ENCODE peak calls at places on chromosomes 2 and 18, in ten cellular contexts. One of them, this sample, is unnamed.

GRCh38 chr2:44951714-44952113 is 10.2 kb downstream of the SIX3 start:
- DNase-seq in RWPE2: no peak
- DNase-seq in BJ: no peak
- DNase-seq in body of pancreas: no peak
- DNase-seq in PC-9: no peak
- DNase-seq in right atrium auricular region: no peak
- DNase-seq in gastrocnemius medialis: no peak
- DNase-seq in astrocyte of the spinal cord: no peak
- DNase-seq in cardiac fibroblast: no peak
- DNase-seq in HFF-Myc: no peak
- DNase-seq in this sample: no peak

GRCh38 chr2:96085541-96086355 is 30.6 kb downstream of the ADRA2B start:
- DNase-seq in RWPE2: no peak
- DNase-seq in BJ: no peak
- DNase-seq in body of pancreas: no peak
- DNase-seq in PC-9: no peak
- DNase-seq in right atrium auricular region: peak
- DNase-seq in gastrocnemius medialis: no peak
- DNase-seq in astrocyte of the spinal cord: no peak
- DNase-seq in cardiac fibroblast: no peak
- DNase-seq in HFF-Myc: no peak
- DNase-seq in this sample: no peak

GRCh38 chr2:72949642-72950041 is 32.3 kb downstream of the EMX1 start:
- DNase-seq in RWPE2: no peak
- DNase-seq in BJ: no peak
- DNase-seq in body of pancreas: no peak
- DNase-seq in PC-9: no peak
- DNase-seq in right atrium auricular region: no peak
- DNase-seq in gastrocnemius medialis: no peak
- DNase-seq in astrocyte of the spinal cord: no peak
- DNase-seq in cardiac fibroblast: peak
- DNase-seq in HFF-Myc: no peak
- DNase-seq in this sample: no peak

GRCh38 chr18:75238100-75238499 is 27.5 kb downstream of the TSHZ1 start:
- DNase-seq in RWPE2: no peak
- DNase-seq in BJ: no peak
- DNase-seq in body of pancreas: no peak
- DNase-seq in PC-9: no peak
- DNase-seq in right atrium auricular region: no peak
- DNase-seq in gastrocnemius medialis: no peak
- DNase-seq in astrocyte of the spinal cord: no peak
- DNase-seq in cardiac fibroblast: no peak
- DNase-seq in HFF-Myc: no peak
- DNase-seq in this sample: no peak

GRCh38 chr18:9722691-9723090 is 14.6 kb downstream of the RAB31 start:
- DNase-seq in RWPE2: no peak
- DNase-seq in BJ: no peak
- DNase-seq in body of pancreas: peak
- DNase-seq in PC-9: peak
- DNase-seq in right atrium auricular region: peak
- DNase-seq in gastrocnemius medialis: no peak
- DNase-seq in astrocyte of the spinal cord: no peak
- DNase-seq in cardiac fibroblast: no peak
- DNase-seq in HFF-Myc: no peak
- DNase-seq in this sample: peak

GRCh38 chr2:84925336-84925723 is 19.9 kb downstream of the TMSB10 start:
- DNase-seq in RWPE2: peak
- DNase-seq in BJ: no peak
- DNase-seq in body of pancreas: no peak
- DNase-seq in PC-9: no peak
- DNase-seq in right atrium auricular region: no peak
- DNase-seq in gastrocnemius medialis: no peak
- DNase-seq in astrocyte of the spinal cord: no peak
- DNase-seq in cardiac fibroblast: no peak
- DNase-seq in HFF-Myc: no peak
- DNase-seq in this sample: no peak

GRCh38 chr2:238139141-238139840 is 823 bp downstream of the KLHL30 start:
- DNase-seq in RWPE2: no peak
- DNase-seq in BJ: no peak
- DNase-seq in body of pancreas: no peak
- DNase-seq in PC-9: peak
- DNase-seq in right atrium auricular region: no peak
- DNase-seq in gastrocnemius medialis: peak
- DNase-seq in astrocyte of the spinal cord: no peak
- DNase-seq in cardiac fibroblast: no peak
- DNase-seq in HFF-Myc: no peak
- DNase-seq in this sample: no peak

GRCh38 chr2:157107877-157108276 is 149.6 kb upstream of the GALNT5 start:
- DNase-seq in RWPE2: no peak
- DNase-seq in BJ: no peak
- DNase-seq in body of pancreas: peak
- DNase-seq in PC-9: peak
- DNase-seq in right atrium auricular region: no peak
- DNase-seq in gastrocnemius medialis: no peak
- DNase-seq in astrocyte of the spinal cord: peak
- DNase-seq in cardiac fibroblast: peak
- DNase-seq in HFF-Myc: peak
- DNase-seq in this sample: peak

GRCh38 chr18:48219429-48220145 is 189.6 kb downstream of the ZBTB7C start:
- DNase-seq in RWPE2: no peak
- DNase-seq in BJ: no peak
- DNase-seq in body of pancreas: no peak
- DNase-seq in PC-9: no peak
- DNase-seq in right atrium auricular region: no peak
- DNase-seq in gastrocnemius medialis: no peak
- DNase-seq in astrocyte of the spinal cord: no peak
- DNase-seq in cardiac fibroblast: no peak
- DNase-seq in HFF-Myc: no peak
- DNase-seq in this sample: no peak

GRCh38 chr2:10559825-10560224 is 111.7 kb upstream of the ODC1 start:
- DNase-seq in RWPE2: no peak
- DNase-seq in BJ: no peak
- DNase-seq in body of pancreas: no peak
- DNase-seq in PC-9: no peak
- DNase-seq in right atrium auricular region: no peak
- DNase-seq in gastrocnemius medialis: no peak
- DNase-seq in astrocyte of the spinal cord: no peak
- DNase-seq in cardiac fibroblast: no peak
- DNase-seq in HFF-Myc: no peak
- DNase-seq in this sample: no peak

GRCh38 chr2:20592106-20593071 is 58.5 kb downstream of the HS1BP3 start:
- DNase-seq in RWPE2: no peak
- DNase-seq in BJ: no peak
- DNase-seq in body of pancreas: no peak
- DNase-seq in PC-9: no peak
- DNase-seq in right atrium auricular region: no peak
- DNase-seq in gastrocnemius medialis: no peak
- DNase-seq in astrocyte of the spinal cord: no peak
- DNase-seq in cardiac fibroblast: no peak
- DNase-seq in HFF-Myc: no peak
- DNase-seq in this sample: no peak

GRCh38 chr18:73715228-73715670 is 432.4 kb downstream of the FBXO15 start:
- DNase-seq in RWPE2: no peak
- DNase-seq in BJ: no peak
- DNase-seq in body of pancreas: no peak
- DNase-seq in PC-9: no peak
- DNase-seq in right atrium auricular region: no peak
- DNase-seq in gastrocnemius medialis: no peak
- DNase-seq in astrocyte of the spinal cord: no peak
- DNase-seq in cardiac fibroblast: peak
- DNase-seq in HFF-Myc: no peak
- DNase-seq in this sample: peak

GRCh38 chr2:75528221-75528977 is 32.3 kb downstream of the EVA1A start:
- DNase-seq in RWPE2: no peak
- DNase-seq in BJ: no peak
- DNase-seq in body of pancreas: no peak
- DNase-seq in PC-9: peak
- DNase-seq in right atrium auricular region: no peak
- DNase-seq in gastrocnemius medialis: no peak
- DNase-seq in astrocyte of the spinal cord: no peak
- DNase-seq in cardiac fibroblast: no peak
- DNase-seq in HFF-Myc: peak
- DNase-seq in this sample: no peak

GRCh38 chr2:230664128-230664527 is 48.5 kb upstream of the CAB39 start:
- DNase-seq in RWPE2: no peak
- DNase-seq in BJ: no peak
- DNase-seq in body of pancreas: no peak
- DNase-seq in PC-9: no peak
- DNase-seq in right atrium auricular region: no peak
- DNase-seq in gastrocnemius medialis: no peak
- DNase-seq in astrocyte of the spinal cord: peak
- DNase-seq in cardiac fibroblast: no peak
- DNase-seq in HFF-Myc: no peak
- DNase-seq in this sample: no peak

GRCh38 chr2:50529600-50530218 is 502.2 kb downstream of the NRXN1 start:
- DNase-seq in RWPE2: no peak
- DNase-seq in BJ: peak
- DNase-seq in body of pancreas: peak
- DNase-seq in PC-9: no peak
- DNase-seq in right atrium auricular region: no peak
- DNase-seq in gastrocnemius medialis: no peak
- DNase-seq in astrocyte of the spinal cord: peak
- DNase-seq in cardiac fibroblast: peak
- DNase-seq in HFF-Myc: peak
- DNase-seq in this sample: peak

GRCh38 chr18:43830905-43831304 is 553.6 kb upstream of the SYT4 start:
- DNase-seq in RWPE2: no peak
- DNase-seq in BJ: no peak
- DNase-seq in body of pancreas: no peak
- DNase-seq in PC-9: no peak
- DNase-seq in right atrium auricular region: no peak
- DNase-seq in gastrocnemius medialis: no peak
- DNase-seq in astrocyte of the spinal cord: peak
- DNase-seq in cardiac fibroblast: no peak
- DNase-seq in HFF-Myc: no peak
- DNase-seq in this sample: peak

GRCh38 chr2:53939656-53940055 is 31.1 kb downstream of the PSME4 start:
- DNase-seq in RWPE2: no peak
- DNase-seq in BJ: no peak
- DNase-seq in body of pancreas: no peak
- DNase-seq in PC-9: no peak
- DNase-seq in right atrium auricular region: no peak
- DNase-seq in gastrocnemius medialis: no peak
- DNase-seq in astrocyte of the spinal cord: peak
- DNase-seq in cardiac fibroblast: peak
- DNase-seq in HFF-Myc: no peak
- DNase-seq in this sample: peak

GRCh38 chr2:86045541-86045940 is 60.1 kb downstream of the POLR1A start:
- DNase-seq in RWPE2: peak
- DNase-seq in BJ: no peak
- DNase-seq in body of pancreas: no peak
- DNase-seq in PC-9: no peak
- DNase-seq in right atrium auricular region: no peak
- DNase-seq in gastrocnemius medialis: no peak
- DNase-seq in astrocyte of the spinal cord: no peak
- DNase-seq in cardiac fibroblast: no peak
- DNase-seq in HFF-Myc: no peak
- DNase-seq in this sample: no peak

GRCh38 chr2:39738941-39739340 is 40.1 kb downstream of the THUMPD2 start:
- DNase-seq in RWPE2: no peak
- DNase-seq in BJ: no peak
- DNase-seq in body of pancreas: no peak
- DNase-seq in PC-9: no peak
- DNase-seq in right atrium auricular region: no peak
- DNase-seq in gastrocnemius medialis: no peak
- DNase-seq in astrocyte of the spinal cord: peak
- DNase-seq in cardiac fibroblast: no peak
- DNase-seq in HFF-Myc: no peak
- DNase-seq in this sample: no peak

GRCh38 chr2:177599072-177599688 is 206.6 kb downstream of the AGPS start:
- DNase-seq in RWPE2: no peak
- DNase-seq in BJ: no peak
- DNase-seq in body of pancreas: no peak
- DNase-seq in PC-9: no peak
- DNase-seq in right atrium auricular region: no peak
- DNase-seq in gastrocnemius medialis: no peak
- DNase-seq in astrocyte of the spinal cord: no peak
- DNase-seq in cardiac fibroblast: no peak
- DNase-seq in HFF-Myc: no peak
- DNase-seq in this sample: no peak

GRCh38 chr2:127220102-127220806 is at the start of gene CYP27C1:
- DNase-seq in RWPE2: no peak
- DNase-seq in BJ: no peak
- DNase-seq in body of pancreas: no peak
- DNase-seq in PC-9: peak
- DNase-seq in right atrium auricular region: no peak
- DNase-seq in gastrocnemius medialis: no peak
- DNase-seq in astrocyte of the spinal cord: peak
- DNase-seq in cardiac fibroblast: no peak
- DNase-seq in HFF-Myc: no peak
- DNase-seq in this sample: no peak
- H3K4me3 ChIP-seq in RWPE2: peak
- H3K4me3 ChIP-seq in BJ: peak
- H3K4me3 ChIP-seq in body of pancreas: peak
- H3K4me3 ChIP-seq in PC-9: peak
- H3K4me3 ChIP-seq in right atrium auricular region: peak
- H3K4me3 ChIP-seq in gastrocnemius medialis: peak
- H3K4me3 ChIP-seq in astrocyte of the spinal cord: peak
- H3K4me3 ChIP-seq in cardiac fibroblast: peak
- H3K4me3 ChIP-seq in HFF-Myc: peak
- H3K4me3 ChIP-seq in this sample: peak

GRCh38 chr2:23760746-23761145 is 166.2 kb downstream of the ATAD2B start:
- DNase-seq in RWPE2: no peak
- DNase-seq in BJ: no peak
- DNase-seq in body of pancreas: no peak
- DNase-seq in PC-9: no peak
- DNase-seq in right atrium auricular region: no peak
- DNase-seq in gastrocnemius medialis: no peak
- DNase-seq in astrocyte of the spinal cord: peak
- DNase-seq in cardiac fibroblast: peak
- DNase-seq in HFF-Myc: peak
- DNase-seq in this sample: peak
- TF ChIP-seq CTCF in RWPE2: peak
- TF ChIP-seq CTCF in BJ: peak
- TF ChIP-seq CTCF in body of pancreas: no peak
- TF ChIP-seq CTCF in PC-9: peak
- TF ChIP-seq CTCF in right atrium auricular region: peak
- TF ChIP-seq CTCF in gastrocnemius medialis: peak
- TF ChIP-seq CTCF in astrocyte of the spinal cord: peak
- TF ChIP-seq CTCF in cardiac fibroblast: peak
- TF ChIP-seq CTCF in HFF-Myc: no peak
- TF ChIP-seq CTCF in this sample: peak

GRCh38 chr2:9096761-9097160 is 93.3 kb upstream of the MBOAT2 start:
- DNase-seq in RWPE2: no peak
- DNase-seq in BJ: no peak
- DNase-seq in body of pancreas: no peak
- DNase-seq in PC-9: no peak
- DNase-seq in right atrium auricular region: no peak
- DNase-seq in gastrocnemius medialis: no peak
- DNase-seq in astrocyte of the spinal cord: no peak
- DNase-seq in cardiac fibroblast: no peak
- DNase-seq in HFF-Myc: no peak
- DNase-seq in this sample: no peak
- H3K4me3 ChIP-seq in RWPE2: no peak
- H3K4me3 ChIP-seq in BJ: no peak
- H3K4me3 ChIP-seq in body of pancreas: no peak
- H3K4me3 ChIP-seq in PC-9: no peak
- H3K4me3 ChIP-seq in right atrium auricular region: no peak
- H3K4me3 ChIP-seq in gastrocnemius medialis: no peak
- H3K4me3 ChIP-seq in astrocyte of the spinal cord: no peak
- H3K4me3 ChIP-seq in cardiac fibroblast: no peak
- H3K4me3 ChIP-seq in HFF-Myc: no peak
- H3K4me3 ChIP-seq in this sample: no peak

GRCh38 chr2:42095923-42096408 is 48.1 kb downstream of the PKDCC start:
- DNase-seq in RWPE2: no peak
- DNase-seq in BJ: no peak
- DNase-seq in body of pancreas: peak
- DNase-seq in PC-9: peak
- DNase-seq in right atrium auricular region: peak
- DNase-seq in gastrocnemius medialis: no peak
- DNase-seq in astrocyte of the spinal cord: peak
- DNase-seq in cardiac fibroblast: peak
- DNase-seq in HFF-Myc: peak
- DNase-seq in this sample: peak
- TF ChIP-seq CTCF in RWPE2: peak
- TF ChIP-seq CTCF in BJ: peak
- TF ChIP-seq CTCF in body of pancreas: peak
- TF ChIP-seq CTCF in PC-9: peak
- TF ChIP-seq CTCF in right atrium auricular region: peak
- TF ChIP-seq CTCF in gastrocnemius medialis: peak
- TF ChIP-seq CTCF in astrocyte of the spinal cord: peak
- TF ChIP-seq CTCF in cardiac fibroblast: peak
- TF ChIP-seq CTCF in HFF-Myc: peak
- TF ChIP-seq CTCF in this sample: peak

This sample was measured in fibroblast of villous mesenchyme.